ENCODE peak calls at places on chromosome 22, in four cellular contexts. F is GM18507, C is NCI-H2107, J is NCI-H2081. X is an unnamed sample.

GRCh38 chr22:44707178-44707577 is 5.2 kb downstream of the PRR5 start:
- DNase-seq in F (no peak), J (no peak), C (no peak), X (no peak)

GRCh38 chr22:50691521-50691920 is 18.9 kb downstream of the SHANK3 start:
- DNase-seq in J (no peak), C (no peak), F (no peak), X (no peak)

GRCh38 chr22:36928181-36928580 is 14.8 kb downstream of the CSF2RB start:
- DNase-seq in J (no peak), C (no peak), F (no peak), X (no peak)

GRCh38 chr22:44393066-44393465 is 80.3 kb upstream of the SHISAL1 start:
- DNase-seq in J (no peak), F (no peak), C (no peak), X (no peak)

GRCh38 chr22:44755956-44756361 is 3.6 kb downstream of the ARHGAP8 start:
- DNase-seq in C (no peak), J (no peak), F (no peak), X (peak)

GRCh38 chr22:39967103-39967829 is 7.1 kb downstream of the TMA7B start:
- DNase-seq in J (no peak), F (no peak), C (no peak), X (no peak)

GRCh38 chr22:36659762-36660509 is 43.6 kb downstream of the CACNG2 start:
- DNase-seq in C (peak), F (no peak), J (peak), X (no peak)

GRCh38 chr22:50200333-50201190 is at the start of gene SELENOO:
- DNase-seq in C (peak), F (peak), J (peak), X (peak)

GRCh38 chr22:30578481-30578880 is 4.0 kb upstream of the GAL3ST1 start:
- DNase-seq in J (no peak), F (no peak), C (no peak), X (no peak)

GRCh38 chr22:23772315-23773246 is at the start of gene MMP11:
- DNase-seq in C (no peak), J (peak), F (no peak), X (no peak)

GRCh38 chr22:46661221-46661851 is 41.1 kb downstream of the GRAMD4 start:
- DNase-seq in C (peak), J (peak), F (no peak), X (no peak)

GRCh38 chr22:29040385-29041275 is 21.0 kb downstream of the C22orf31 start:
- DNase-seq in C (peak), J (peak), F (peak), X (peak)

GRCh38 chr22:47564651-47565050 is 802.2 kb downstream of the TBC1D22A start:
- DNase-seq in F (no peak), C (no peak), J (peak), X (no peak)

GRCh38 chr22:42399315-42400271 is 32.6 kb downstream of the NFAM1 start:
- DNase-seq in J (peak), F (no peak), C (peak), X (peak)

GRCh38 chr22:39719559-39720450 is 149.3 kb downstream of the CACNA1I start:
- DNase-seq in J (no peak), F (no peak), C (no peak), X (no peak)

GRCh38 chr22:50148166-50148500 is 22.4 kb upstream of the PANX2 start:
- DNase-seq in F (no peak), C (no peak), J (no peak), X (no peak)

GRCh38 chr22:31036671-31037550 is 44.2 kb upstream of the SMTN start:
- DNase-seq in F (no peak), J (no peak), C (no peak), X (no peak)

GRCh38 chr22:38180841-38181452 is 683 bp downstream of the PLA2G6 start:
- DNase-seq in J (no peak), F (no peak), C (no peak), X (peak)

GRCh38 chr22:27241430-27242110 is 560.0 kb downstream of the MN1 start:
- DNase-seq in F (no peak), J (no peak), C (no peak), X (no peak)

GRCh38 chr22:40560551-40560950 is 76.0 kb downstream of the MRTFA start:
- DNase-seq in F (no peak), C (no peak), J (no peak), X (no peak)

GRCh38 chr22:25746012-25746373 is 4.0 kb downstream of the MYO18B start:
- DNase-seq in J (no peak), C (no peak), F (no peak), X (no peak)

GRCh38 chr22:17772963-17773605 is 1.2 kb downstream of the BID start:
- DNase-seq in C (no peak), J (no peak), F (no peak), X (no peak)

GRCh38 chr22:29658171-29658570 is 54.7 kb downstream of the NF2 start:
- DNase-seq in C (no peak), J (no peak), F (no peak), X (no peak)

GRCh38 chr22:28855355-28856094 is 27.8 kb upstream of the ZNRF3 start:
- DNase-seq in J (peak), C (peak), F (peak), X (peak)

GRCh38 chr22:34943830-34944229 is 122.1 kb upstream of the ISX start:
- DNase-seq in J (no peak), F (no peak), C (no peak), X (peak)

GRCh38 chr22:17744430-17744829 is 29.8 kb downstream of the BID start:
- DNase-seq in J (no peak), F (no peak), C (no peak), X (no peak)

GRCh38 chr22:43860831-43861230 is 1.5 kb downstream of the SULT4A1 start:
- DNase-seq in J (no peak), C (no peak), F (no peak), X (peak)

GRCh38 chr22:19576460-19577421 is 52.5 kb upstream of the CLDN5 start:
- DNase-seq in J (no peak), F (peak), C (no peak), X (peak)

GRCh38 chr22:43446881-43447280 is 35.1 kb downstream of the MPPED1 start:
- DNase-seq in F (no peak), J (peak), C (peak), X (no peak)

GRCh38 chr22:50485221-50486131 is 1.2 kb upstream of the MIOX start:
- DNase-seq in J (no peak), C (no peak), F (no peak), X (no peak)

GRCh38 chr22:46022881-46023512 is 46.0 kb upstream of the WNT7B start:
- DNase-seq in C (no peak), J (no peak), F (no peak), X (no peak)

X was measured in ELF-1.